ENCODE peak calls at places on chromosomes 16 and 17, in six cellular contexts. O is esophagus muscularis mucosa, J is NCI-H2081, R is glomerular endothelial cell, F is AG04450, L is MCF 10A. C is an unnamed sample.

GRCh38 chr16:67372664-67373063 is 20.6 kb downstream of the TPPP3 start:
- DNase-seq in O (no peak), J (no peak), F (no peak), R (no peak), L (peak; percentile 30), C (no peak)

GRCh38 chr16:31354394-31355291 is at the start of gene ITGAX:
- DNase-seq in L (peak; percentile 66), F (no peak), J (no peak), R (peak; percentile 1), O (peak; percentile 94), C (peak; percentile 53)

GRCh38 chr17:1315891-1316403 is 36.5 kb downstream of the TRARG1 start:
- DNase-seq in R (no peak), J (peak; percentile 76), L (no peak), O (no peak), F (no peak), C (no peak)

GRCh38 chr16:77662241-77662640 is 60.1 kb upstream of the NUDT7 start:
- DNase-seq in J (no peak), L (no peak), R (no peak), O (no peak), F (no peak), C (no peak)

GRCh38 chr16:53588081-53588648 is 85.2 kb upstream of the AKTIP start:
- DNase-seq in L (no peak), R (no peak), F (no peak), O (no peak), J (no peak), C (no peak)

GRCh38 chr17:22277595-22277994 is 585.3 kb downstream of the KCNJ18 start:
- DNase-seq in J (no peak), O (no peak), L (no peak), F (no peak), R (no peak), C (no peak)

GRCh38 chr17:2784864-2785263 is 11.4 kb upstream of the RAP1GAP2 start:
- DNase-seq in L (no peak), O (no peak), J (no peak), R (no peak), F (no peak), C (no peak)

GRCh38 chr16:7964717-7965116 is 625.6 kb downstream of the TMEM114 start:
- DNase-seq in O (no peak), L (no peak), J (no peak), F (no peak), R (no peak), C (no peak)

GRCh38 chr16:67551972-67552371 is 10.4 kb upstream of the CTCF start:
- DNase-seq in L (no peak), O (no peak), F (no peak), J (no peak), R (no peak), C (no peak)

GRCh38 chr16:78669994-78670393 is 570.5 kb downstream of the WWOX start:
- DNase-seq in J (no peak), L (peak; percentile 43), R (no peak), O (no peak), F (no peak), C (no peak)

GRCh38 chr17:55434721-55435120 is 13.1 kb upstream of the MMD start:
- DNase-seq in F (no peak), J (no peak), O (no peak), R (no peak), L (no peak), C (no peak)

GRCh38 chr17:59848778-59849177 is 44.0 kb downstream of the TUBD1 start:
- DNase-seq in L (peak; percentile 77), J (no peak), R (no peak), F (no peak), O (no peak), C (peak; percentile 21)

GRCh38 chr17:65918450-65918849 is 273.5 kb downstream of the CEP112 start:
- DNase-seq in F (no peak), O (no peak), L (no peak), J (no peak), R (peak; percentile 68), C (no peak)

GRCh38 chr17:28279411-28279810 is 39.6 kb upstream of the TMEM97 start:
- DNase-seq in F (no peak), L (no peak), O (no peak), R (no peak), J (no peak), C (no peak)

GRCh38 chr16:63876096-63876495 is 1245.8 kb downstream of the CDH11 start:
- DNase-seq in J (no peak), L (peak; percentile 72), R (no peak), F (no peak), O (no peak), C (no peak)

GRCh38 chr17:59372138-59372751 is 40.8 kb downstream of the YPEL2 start:
- DNase-seq in J (no peak), O (no peak), R (no peak), L (peak; percentile 4), F (no peak), C (no peak)

GRCh38 chr17:35368086-35368824 is 5.2 kb downstream of the SLFN11 start:
- DNase-seq in R (no peak), O (no peak), F (no peak), L (no peak), J (no peak), C (no peak)

GRCh38 chr16:4883501-4883900 is 36.2 kb downstream of the UBN1 start:
- DNase-seq in O (no peak), R (no peak), F (no peak), L (no peak), J (no peak), C (no peak)

GRCh38 chr16:17471745-17472075 is 950 bp upstream of the XYLT1 start:
- DNase-seq in R (no peak), J (no peak), F (no peak), L (no peak), O (no peak), C (no peak)

GRCh38 chr17:82985973-82986372 is 93.4 kb upstream of the METRNL start:
- DNase-seq in O (peak; percentile 87), J (no peak), L (no peak), F (no peak), R (no peak), C (peak; percentile 26)

GRCh38 chr16:2692251-2692947 is 10.1 kb downstream of the KCTD5 start:
- DNase-seq in R (no peak), O (no peak), F (no peak), L (no peak), J (no peak), C (no peak)

GRCh38 chr17:67574658-67575293 is 143.0 kb upstream of the NOL11 start:
- DNase-seq in F (no peak), R (no peak), L (no peak), O (peak; percentile 77), J (no peak), C (no peak)

GRCh38 chr17:82754297-82755208 is 2.7 kb downstream of the TBCD start:
- DNase-seq in L (peak; percentile 49), R (no peak), F (no peak), J (no peak), O (no peak), C (no peak)

GRCh38 chr16:86078121-86078600 is 179.2 kb downstream of the IRF8 start:
- DNase-seq in R (no peak), F (no peak), J (no peak), O (no peak), L (no peak), C (no peak)

GRCh38 chr17:80877095-80877828 is 114.4 kb upstream of the CHMP6 start:
- DNase-seq in J (peak; percentile 59), R (no peak), F (no peak), L (no peak), O (no peak), C (peak; percentile 80)

GRCh38 chr17:59361916-59362810 is 30.7 kb downstream of the YPEL2 start:
- DNase-seq in O (no peak), F (peak; percentile 68), R (no peak), L (peak; percentile 56), J (no peak), C (peak; percentile 27)

GRCh38 chr16:88613911-88614817 is 24.2 kb upstream of the IL17C start:
- DNase-seq in O (no peak), J (no peak), F (no peak), L (no peak), R (no peak), C (no peak)

GRCh38 chr17:83100853-83101391 is 21.5 kb downstream of the METRNL start:
- DNase-seq in L (no peak), F (no peak), O (no peak), J (no peak), R (no peak), C (no peak)

GRCh38 chr16:11056989-11057645 is 112.8 kb downstream of the CLEC16A start:
- DNase-seq in J (no peak), F (no peak), R (no peak), L (no peak), O (no peak), C (no peak)

GRCh38 chr16:54240180-54241125 is 46.1 kb downstream of the IRX3 start:
- DNase-seq in L (no peak), O (no peak), F (no peak), R (no peak), J (no peak), C (no peak)

GRCh38 chr16:4209657-4210056 is 32.2 kb downstream of the SRL start:
- DNase-seq in O (no peak), F (no peak), L (no peak), R (no peak), J (no peak), C (no peak)

C was measured in stimulated activated naive CD4-positive, alpha-beta T cell treated with Interleukin-2 at 50 U/mL for 16 hours.